ENCODE peak calls at places on chromosomes 6 and 20, in five cellular contexts. U is left ventricle myocardium inferior, K is GM23248, H is H7, Y is HuH-7. W is an unnamed sample.

GRCh38 chr6:44047179-44047546 is 80.1 kb downstream of the MRPL14 start:
- DNase-seq in U (no peak), K (no peak), H (no peak), Y (no peak), W (no peak)

GRCh38 chr20:32017711-32018251 is 7.5 kb downstream of the CCM2L start:
- DNase-seq in U (no peak), K (no peak), H (peak; percentile 98), Y (peak; percentile 90), W (no peak)

GRCh38 chr20:24698706-24699206 is 229.3 kb downstream of the SYNDIG1 start:
- DNase-seq in U (no peak), K (no peak), H (peak; percentile 15), Y (no peak), W (no peak)

GRCh38 chr6:56242343-56242742 is 5.0 kb downstream of the COL21A1 start:
- DNase-seq in U (no peak), K (no peak), H (no peak), Y (no peak), W (no peak)

GRCh38 chr6:44304282-44305199 is 8.6 kb downstream of the AARS2 start:
- DNase-seq in U (peak; percentile 24), K (peak; percentile 57), H (peak; percentile 91), Y (peak; percentile 63), W (peak; percentile 63)

GRCh38 chr6:164927288-164928040 is 381.9 kb downstream of the C6orf118 start:
- DNase-seq in U (peak; percentile 64), K (peak; percentile 76), H (peak; percentile 57), Y (peak; percentile 74), W (peak; percentile 48)

GRCh38 chr6:112225691-112226090 is 28.7 kb downstream of the LAMA4 start:
- DNase-seq in U (no peak), K (peak; percentile 60), H (no peak), Y (no peak), W (no peak)

GRCh38 chr6:142694054-142694453 is 250.9 kb downstream of the HIVEP2 start:
- DNase-seq in U (no peak), K (peak; percentile 61), H (no peak), Y (no peak), W (no peak)

GRCh38 chr6:16725145-16725864 is 36.0 kb downstream of the ATXN1 start:
- DNase-seq in U (no peak), K (peak; percentile 85), H (no peak), Y (no peak), W (no peak)

GRCh38 chr20:62557425-62557824 is 81.6 kb upstream of the GATA5 start:
- DNase-seq in U (no peak), K (peak; percentile 34), H (no peak), Y (no peak), W (no peak)

GRCh38 chr6:31791324-31792089 is 4.0 kb downstream of the VARS1 start:
- DNase-seq in U (no peak), K (peak; percentile 70), H (peak; percentile 94), Y (peak; percentile 85), W (no peak)

GRCh38 chr6:84645000-84645399 is 119.4 kb downstream of the TBX18 start:
- DNase-seq in U (no peak), K (peak; percentile 80), H (no peak), Y (no peak), W (no peak)

GRCh38 chr6:161439093-161439492 is 165.2 kb upstream of the AGPAT4 start:
- DNase-seq in U (peak; percentile 59), K (peak; percentile 98), H (no peak), Y (no peak), W (no peak)

GRCh38 chr6:82205793-82206425 is 41.6 kb downstream of the IBTK start:
- DNase-seq in U (no peak), K (no peak), H (no peak), Y (peak; percentile 62), W (no peak)

GRCh38 chr6:134288538-134289203 is 29.2 kb downstream of the SGK1 start:
- DNase-seq in U (no peak), K (peak; percentile 93), H (no peak), Y (no peak), W (no peak)

GRCh38 chr6:143279385-143279784 is 171.1 kb downstream of the ADAT2 start:
- DNase-seq in U (no peak), K (peak; percentile 62), H (peak; percentile 35), Y (peak; percentile 54), W (no peak)

GRCh38 chr6:148583631-148584030 is 163.2 kb upstream of the UST start:
- DNase-seq in U (no peak), K (no peak), H (no peak), Y (no peak), W (no peak)

GRCh38 chr20:24497851-24498250 is 28.4 kb downstream of the SYNDIG1 start:
- DNase-seq in U (no peak), K (no peak), H (no peak), Y (no peak), W (no peak)

GRCh38 chr6:129661478-129662405 is 48.2 kb downstream of the ARHGAP18 start:
- DNase-seq in U (no peak), K (no peak), H (no peak), Y (no peak), W (no peak)